ENCODE peak calls at places on chromosomes 4 and X, in nine cellular contexts. J, D, V, T, Q, K, A, E and Z are unnamed samples.

GRCh38 chr4:55980725-55981124 is 32.0 kb downstream of the CEP135 start:
- DNase-seq in J (no peak), D (no peak), V (no peak), T (no peak), Q (no peak), K (no peak), A (no peak), E (no peak), Z (no peak)

GRCh38 chr4:169909897-169910296 is 116.3 kb downstream of the MFAP3L start:
- DNase-seq in J (no peak), D (no peak), V (no peak), T (no peak), Q (no peak), K (no peak), A (no peak), E (no peak), Z (no peak)

GRCh38 chr4:14607578-14607977 is 394.7 kb upstream of the CPEB2 start:
- DNase-seq in J (no peak), D (no peak), V (no peak), T (peak), Q (no peak), K (no peak), A (no peak), E (no peak), Z (no peak)

GRCh38 chr4:34953145-34953799 is 1291.0 kb downstream of the ARAP2 start:
- DNase-seq in J (no peak), D (peak), V (no peak), T (no peak), Q (no peak), K (no peak), A (no peak), E (peak), Z (no peak)

GRCh38 chr4:68152411-68152810 is 22.7 kb upstream of the TMPRSS11F start:
- DNase-seq in J (peak), D (peak), V (no peak), T (peak), Q (no peak), K (no peak), A (no peak), E (no peak), Z (no peak)

GRCh38 chr4:6263541-6264540 is 5.8 kb upstream of the WFS1 start:
- DNase-seq in J (peak), D (no peak), V (no peak), T (peak), Q (no peak), K (peak), A (no peak), E (peak), Z (no peak)

GRCh38 chrX:125826080-125826479 is 340.0 kb downstream of the DCAF12L2 start:
- DNase-seq in J (no peak), D (no peak), V (no peak), T (no peak), Q (no peak), K (no peak), A (no peak), E (no peak), Z (no peak)

GRCh38 chrX:17031827-17032226 is 85.4 kb downstream of the REPS2 start:
- DNase-seq in J (no peak), D (no peak), V (no peak), T (no peak), Q (no peak), K (no peak), A (no peak), E (no peak), Z (no peak)

GRCh38 chrX:32673193-32673592 is 538.2 kb downstream of the DMD start:
- DNase-seq in J (no peak), D (no peak), V (no peak), T (peak), Q (no peak), K (no peak), A (no peak), E (peak), Z (no peak)

GRCh38 chr4:186260117-186260503 is 5.9 kb upstream of the F11 start:
- DNase-seq in J (no peak), D (no peak), V (no peak), T (no peak), Q (no peak), K (no peak), A (no peak), E (no peak), Z (no peak)

GRCh38 chrX:134936542-134936941 is 54.2 kb upstream of the SMIM10 start:
- DNase-seq in J (peak), D (no peak), V (no peak), T (peak), Q (no peak), K (no peak), A (no peak), E (no peak), Z (no peak)

GRCh38 chr4:2860391-2861348 is 17.0 kb downstream of the ADD1 start:
- DNase-seq in J (peak), D (no peak), V (peak), T (peak), Q (no peak), K (peak), A (peak), E (no peak), Z (no peak)

GRCh38 chr4:149630079-149630478 is 185.6 kb downstream of the IQCM start:
- DNase-seq in J (no peak), D (no peak), V (no peak), T (peak), Q (no peak), K (no peak), A (no peak), E (no peak), Z (no peak)

GRCh38 chrX:133726211-133726630 is 259.2 kb downstream of the GPC3 start:
- DNase-seq in J (peak), D (peak), V (no peak), T (peak), Q (no peak), K (no peak), A (no peak), E (no peak), Z (no peak)

GRCh38 chrX:122641136-122641535 is 542.9 kb upstream of the GRIA3 start:
- DNase-seq in J (no peak), D (no peak), V (no peak), T (no peak), Q (no peak), K (no peak), A (no peak), E (no peak), Z (no peak)

GRCh38 chrX:31036895-31037294 is 34.9 kb downstream of the FTHL17 start:
- DNase-seq in J (peak), D (peak), V (no peak), T (peak), Q (no peak), K (no peak), A (no peak), E (peak), Z (peak)

GRCh38 chr4:2651998-2652397 is 104.1 kb downstream of the TNIP2 start:
- DNase-seq in J (no peak), D (no peak), V (peak), T (no peak), Q (no peak), K (no peak), A (no peak), E (no peak), Z (no peak)

GRCh38 chr4:173801876-173802713 is 272.1 kb upstream of the HAND2 start:
- DNase-seq in J (no peak), D (no peak), V (no peak), T (peak), Q (no peak), K (no peak), A (no peak), E (no peak), Z (no peak)

GRCh38 chr4:101711590-101712255 is 78.8 kb upstream of the BANK1 start:
- DNase-seq in J (no peak), D (no peak), V (no peak), T (no peak), Q (no peak), K (no peak), A (no peak), E (no peak), Z (no peak)

GRCh38 chr4:15153662-15154061 is 151.4 kb downstream of the CPEB2 start:
- DNase-seq in J (no peak), D (no peak), V (no peak), T (peak), Q (no peak), K (no peak), A (no peak), E (no peak), Z (no peak)

GRCh38 chrX:135185795-135186443 is 14.7 kb upstream of the CT55 start:
- DNase-seq in J (peak), D (peak), V (no peak), T (peak), Q (no peak), K (no peak), A (no peak), E (peak), Z (peak)

GRCh38 chrX:41167888-41168287 is 82.6 kb downstream of the USP9X start:
- DNase-seq in J (no peak), D (no peak), V (no peak), T (peak), Q (no peak), K (no peak), A (no peak), E (peak), Z (no peak)

GRCh38 chr4:177853198-177853597 is 411.0 kb upstream of the AGA start:
- DNase-seq in J (no peak), D (no peak), V (no peak), T (no peak), Q (no peak), K (no peak), A (no peak), E (no peak), Z (no peak)

GRCh38 chr4:69025191-69025998 is 70.9 kb upstream of the UGT2B7 start:
- DNase-seq in J (no peak), D (peak), V (no peak), T (peak), Q (no peak), K (no peak), A (no peak), E (peak), Z (no peak)

GRCh38 chr4:99180367-99181169 is 36.5 kb upstream of the ADH4 start:
- DNase-seq in J (peak), D (no peak), V (no peak), T (peak), Q (no peak), K (no peak), A (no peak), E (no peak), Z (no peak)

GRCh38 chr4:173696551-173696950 is 166.5 kb upstream of the HAND2 start:
- DNase-seq in J (no peak), D (no peak), V (no peak), T (no peak), Q (no peak), K (no peak), A (no peak), E (no peak), Z (no peak)

GRCh38 chrX:112840382-112841113 is at the start of gene AMOT:
- DNase-seq in J (peak), D (peak), V (peak), T (peak), Q (peak), K (peak), A (peak), E (peak), Z (peak)

GRCh38 chr4:16858275-16858752 is 40.1 kb downstream of the LDB2 start:
- DNase-seq in J (peak), D (no peak), V (no peak), T (peak), Q (no peak), K (no peak), A (no peak), E (no peak), Z (no peak)

GRCh38 chr4:40514409-40515025 is 115.1 kb downstream of the RBM47 start:
- DNase-seq in J (no peak), D (no peak), V (no peak), T (no peak), Q (no peak), K (no peak), A (no peak), E (no peak), Z (peak)

GRCh38 chr4:183729430-183730328 is 70.6 kb downstream of the TRAPPC11 start:
- DNase-seq in J (peak), D (no peak), V (no peak), T (peak), Q (no peak), K (no peak), A (no peak), E (no peak), Z (no peak)

GRCh38 chr4:12884846-12885796 is 599.0 kb downstream of the RAB28 start:
- DNase-seq in J (no peak), D (no peak), V (no peak), T (no peak), Q (no peak), K (no peak), A (no peak), E (no peak), Z (no peak)

GRCh38 chrX:46953597-46953996 is 41.4 kb downstream of the JADE3 start:
- DNase-seq in J (no peak), D (no peak), V (no peak), T (peak), Q (no peak), K (no peak), A (no peak), E (peak), Z (no peak)
- H3K4me3 ChIP-seq in J (no peak), D (no peak), V (no peak), T (no peak), Q (no peak), K (no peak), A (no peak), E (no peak), Z (no peak)

DNA sequence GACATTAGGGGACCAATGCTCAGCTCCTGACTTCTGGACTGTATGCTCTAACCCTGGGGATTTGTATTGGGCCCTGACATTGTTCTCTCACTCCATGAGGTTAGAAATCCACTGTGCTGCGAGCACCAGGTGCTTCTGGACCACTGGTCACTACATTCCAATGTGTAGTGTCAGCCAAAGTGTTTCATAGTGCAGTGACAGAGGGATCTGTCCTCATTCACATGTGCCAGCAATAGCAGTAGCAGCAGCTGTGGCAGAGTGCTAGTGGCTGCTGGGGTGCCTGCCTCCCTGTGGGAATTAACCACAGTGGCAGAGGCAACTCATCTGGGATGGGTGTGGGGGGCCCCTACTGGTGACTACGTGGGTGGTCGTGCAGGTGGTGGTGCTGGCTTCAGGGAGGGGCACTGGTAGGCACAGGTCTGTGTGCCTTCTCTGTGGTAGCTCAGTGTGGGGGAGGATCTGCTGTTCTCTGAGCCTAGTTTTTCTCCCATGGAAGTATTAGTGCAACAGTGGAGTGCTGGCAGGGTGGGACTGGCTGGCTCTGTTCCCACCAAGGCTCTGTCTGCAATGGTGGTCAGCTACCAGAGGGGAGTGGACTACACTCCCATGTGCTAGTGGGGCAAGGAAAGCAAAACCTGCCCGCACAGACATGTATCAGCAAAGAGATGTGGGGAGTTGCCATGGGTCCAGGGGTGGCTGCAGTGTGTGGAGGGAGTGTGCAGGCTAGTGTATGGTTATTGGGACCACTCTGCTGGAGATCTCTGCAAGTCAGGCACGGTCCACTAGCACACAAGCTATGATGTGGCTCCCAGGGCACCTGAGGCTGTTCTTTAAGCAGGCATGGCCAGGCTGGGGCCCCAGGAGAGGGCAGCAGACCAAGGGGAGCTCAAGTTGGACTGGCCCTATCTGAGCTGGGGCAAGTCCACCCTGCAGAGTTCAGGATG is 78.5 kb downstream of the SCLT1 start:
- DNase-seq in J (peak), D (no peak), V (no peak), T (no peak), Q (no peak), K (no peak), A (peak), E (peak), Z (no peak)
- TF ChIP-seq CTCF in J (no peak), D (no peak), V (no peak), T (no peak), Q (no peak), K (no peak), A (no peak), E (no peak), Z (no peak)

GRCh38 chr4:140448830-140449229 is 21.4 kb upstream of the CLGN start:
- DNase-seq in J (peak), D (no peak), V (no peak), T (peak), Q (no peak), K (no peak), A (no peak), E (no peak), Z (no peak)
- H3K4me3 ChIP-seq in J (no peak), D (no peak), V (no peak), T (no peak), Q (no peak), K (no peak), A (no peak), E (no peak), Z (no peak)

GRCh38 chr4:176150704-176151103 is 44.7 kb downstream of the SPATA4 start:
- DNase-seq in J (no peak), D (no peak), V (no peak), T (no peak), Q (no peak), K (no peak), A (no peak), E (no peak), Z (no peak)

GRCh38 chr4:176153124-176153523 is 42.3 kb downstream of the SPATA4 start:
- DNase-seq in J (no peak), D (no peak), V (no peak), T (no peak), Q (no peak), K (no peak), A (no peak), E (no peak), Z (no peak)

GRCh38 chr4:176149680-176150079 is 45.7 kb downstream of the SPATA4 start:
- DNase-seq in J (no peak), D (no peak), V (no peak), T (no peak), Q (no peak), K (no peak), A (no peak), E (no peak), Z (no peak)

GRCh38 chr4:176150283-176150682 is 45.1 kb downstream of the SPATA4 start:
- DNase-seq in J (peak), D (peak), V (no peak), T (peak), Q (no peak), K (no peak), A (no peak), E (peak), Z (no peak)
- TF ChIP-seq CTCF in J (peak), D (peak), V (peak), T (peak), Q (no peak), K (peak), A (peak), E (no peak), Z (no peak)

GRCh38 chrX:40103565-40104323 is 6.0 kb upstream of the BCOR start:
- DNase-seq in J (no peak), D (no peak), V (no peak), T (no peak), Q (no peak), K (no peak), A (no peak), E (no peak), Z (no peak)
- H3K4me3 ChIP-seq in J (no peak), D (no peak), V (no peak), T (no peak), Q (no peak), K (no peak), A (no peak), E (peak), Z (no peak)